ENCODE peak calls at places on chromosome 10, in seven cellular contexts. One of them, this sample, is unnamed.

GRCh38 chr10:111598433-111599059 is 521.7 kb downstream of the ADRA2A start:
- DNase-seq in fibroblast of mammary gland: peak
- DNase-seq in NCI-H1694 treated with DMSO at 0.1 percent for 48 hours: peak
- DNase-seq in NCI-H1417: peak
- DNase-seq in astrocyte of the spinal cord: peak
- DNase-seq in NCI-H460: peak
- DNase-seq in NCI-H146: peak
- DNase-seq in this sample: peak

GRCh38 chr10:43070121-43071085 is 6.5 kb upstream of the RET start:
- DNase-seq in fibroblast of mammary gland: no peak
- DNase-seq in NCI-H1694 treated with DMSO at 0.1 percent for 48 hours: no peak
- DNase-seq in NCI-H1417: no peak
- DNase-seq in astrocyte of the spinal cord: no peak
- DNase-seq in NCI-H460: no peak
- DNase-seq in NCI-H146: no peak
- DNase-seq in this sample: no peak

GRCh38 chr10:58436071-58436470 is 50.9 kb downstream of the TFAM start:
- DNase-seq in fibroblast of mammary gland: peak
- DNase-seq in NCI-H1694 treated with DMSO at 0.1 percent for 48 hours: no peak
- DNase-seq in NCI-H1417: no peak
- DNase-seq in astrocyte of the spinal cord: no peak
- DNase-seq in NCI-H460: no peak
- DNase-seq in NCI-H146: no peak
- DNase-seq in this sample: no peak

GRCh38 chr10:130739757-130740145 is 571.8 kb downstream of the TCERG1L start:
- DNase-seq in fibroblast of mammary gland: no peak
- DNase-seq in NCI-H1694 treated with DMSO at 0.1 percent for 48 hours: no peak
- DNase-seq in NCI-H1417: no peak
- DNase-seq in astrocyte of the spinal cord: no peak
- DNase-seq in NCI-H460: no peak
- DNase-seq in NCI-H146: no peak
- DNase-seq in this sample: no peak

GRCh38 chr10:7525314-7526016 is 114.6 kb upstream of the SFMBT2 start:
- DNase-seq in fibroblast of mammary gland: peak
- DNase-seq in NCI-H1694 treated with DMSO at 0.1 percent for 48 hours: peak
- DNase-seq in NCI-H1417: peak
- DNase-seq in astrocyte of the spinal cord: peak
- DNase-seq in NCI-H460: peak
- DNase-seq in NCI-H146: peak
- DNase-seq in this sample: peak

GRCh38 chr10:99681553-99681952 is 22.2 kb downstream of the ENTPD7 start:
- DNase-seq in fibroblast of mammary gland: peak
- DNase-seq in NCI-H1694 treated with DMSO at 0.1 percent for 48 hours: no peak
- DNase-seq in NCI-H1417: no peak
- DNase-seq in astrocyte of the spinal cord: peak
- DNase-seq in NCI-H460: peak
- DNase-seq in NCI-H146: no peak
- DNase-seq in this sample: no peak

GRCh38 chr10:84665883-84666463 is 337.6 kb downstream of the CCSER2 start:
- DNase-seq in fibroblast of mammary gland: no peak
- DNase-seq in NCI-H1694 treated with DMSO at 0.1 percent for 48 hours: no peak
- DNase-seq in NCI-H1417: no peak
- DNase-seq in astrocyte of the spinal cord: no peak
- DNase-seq in NCI-H460: peak
- DNase-seq in NCI-H146: peak
- DNase-seq in this sample: peak

GRCh38 chr10:28913850-28914249 is 236.5 kb downstream of the BAMBI start:
- DNase-seq in fibroblast of mammary gland: no peak
- DNase-seq in NCI-H1694 treated with DMSO at 0.1 percent for 48 hours: no peak
- DNase-seq in NCI-H1417: no peak
- DNase-seq in astrocyte of the spinal cord: no peak
- DNase-seq in NCI-H460: no peak
- DNase-seq in NCI-H146: peak
- DNase-seq in this sample: no peak

GRCh38 chr10:8112230-8112915 is 57.9 kb downstream of the GATA3 start:
- DNase-seq in fibroblast of mammary gland: no peak
- DNase-seq in NCI-H1694 treated with DMSO at 0.1 percent for 48 hours: no peak
- DNase-seq in NCI-H1417: no peak
- DNase-seq in astrocyte of the spinal cord: no peak
- DNase-seq in NCI-H460: no peak
- DNase-seq in NCI-H146: no peak
- DNase-seq in this sample: no peak

GRCh38 chr10:117968354-117969182 is 78.2 kb downstream of the RAB11FIP2 start:
- DNase-seq in fibroblast of mammary gland: no peak
- DNase-seq in NCI-H1694 treated with DMSO at 0.1 percent for 48 hours: no peak
- DNase-seq in NCI-H1417: no peak
- DNase-seq in astrocyte of the spinal cord: no peak
- DNase-seq in NCI-H460: no peak
- DNase-seq in NCI-H146: peak
- DNase-seq in this sample: peak

GRCh38 chr10:108862691-108863350 is 1060.5 kb downstream of the XPNPEP1 start:
- DNase-seq in fibroblast of mammary gland: peak
- DNase-seq in NCI-H1694 treated with DMSO at 0.1 percent for 48 hours: no peak
- DNase-seq in NCI-H1417: no peak
- DNase-seq in astrocyte of the spinal cord: peak
- DNase-seq in NCI-H460: no peak
- DNase-seq in NCI-H146: no peak
- DNase-seq in this sample: no peak

GRCh38 chr10:113175176-113175575 is 225.1 kb downstream of the TCF7L2 start:
- DNase-seq in fibroblast of mammary gland: no peak
- DNase-seq in NCI-H1694 treated with DMSO at 0.1 percent for 48 hours: no peak
- DNase-seq in NCI-H1417: no peak
- DNase-seq in astrocyte of the spinal cord: no peak
- DNase-seq in NCI-H460: no peak
- DNase-seq in NCI-H146: no peak
- DNase-seq in this sample: no peak

GRCh38 chr10:102704915-102705314 is 9.3 kb downstream of the ARL3 start:
- DNase-seq in fibroblast of mammary gland: peak
- DNase-seq in NCI-H1694 treated with DMSO at 0.1 percent for 48 hours: no peak
- DNase-seq in NCI-H1417: no peak
- DNase-seq in astrocyte of the spinal cord: peak
- DNase-seq in NCI-H460: no peak
- DNase-seq in NCI-H146: no peak
- DNase-seq in this sample: no peak